ENCODE peak calls at places on chromosome 2, in seven cellular contexts. Y, D, I, B, P, E and T are unnamed samples.

GRCh38 chr2:141555876-141556470 is 574.8 kb downstream of the LRP1B start:
- DNase-seq in D (no peak), B (no peak), Y (no peak), I (no peak), P (no peak), E (no peak), T (no peak)

GRCh38 chr2:109457366-109457765 is 156.4 kb downstream of the SEPTIN10 start:
- DNase-seq in I (no peak), B (no peak), E (no peak), D (no peak), P (peak; percentile 36), Y (no peak), T (no peak)

GRCh38 chr2:17506736-17507616 is 11.3 kb downstream of the RAD51AP2 start:
- DNase-seq in B (no peak), Y (no peak), E (no peak), P (no peak), D (no peak), I (no peak), T (no peak)

GRCh38 chr2:7333970-7334493 is 416.8 kb downstream of the RNF144A start:
- DNase-seq in I (no peak), Y (no peak), E (no peak), B (no peak), D (no peak), P (no peak), T (no peak)

GRCh38 chr2:25286025-25286400 is 55.7 kb downstream of the DNMT3A start:
- DNase-seq in E (no peak), Y (no peak), D (no peak), B (peak; percentile 79), I (no peak), P (peak; percentile 73), T (no peak)

GRCh38 chr2:40716879-40717278 is 265.0 kb upstream of the SLC8A1 start:
- DNase-seq in Y (no peak), P (no peak), B (no peak), E (no peak), D (no peak), I (peak; percentile 13), T (no peak)

GRCh38 chr2:47024046-47024445 is 108.4 kb upstream of the MCFD2 start:
- DNase-seq in P (no peak), I (no peak), B (no peak), E (no peak), D (no peak), Y (no peak), T (no peak)

GRCh38 chr2:83186050-83186790 is 1272.9 kb downstream of the SUCLG1 start:
- DNase-seq in I (no peak), E (peak; percentile 6), D (no peak), P (no peak), Y (no peak), B (peak; percentile 75), T (no peak)

GRCh38 chr2:10228611-10229365 is 73.9 kb upstream of the HPCAL1 start:
- DNase-seq in I (no peak), Y (no peak), B (no peak), D (no peak), P (no peak), E (no peak), T (peak; percentile 21)

GRCh38 chr2:3596891-3597290 is 2.0 kb downstream of the COLEC11 start:
- DNase-seq in Y (no peak), B (no peak), P (no peak), D (no peak), E (no peak), I (no peak), T (no peak)

GRCh38 chr2:128198666-128199065 is 107.7 kb downstream of the UGGT1 start:
- DNase-seq in I (no peak), B (no peak), P (no peak), Y (no peak), D (no peak), E (peak; percentile 16), T (no peak)

GRCh38 chr2:136407113-136407951 is 289.4 kb upstream of the CXCR4 start:
- DNase-seq in B (no peak), E (no peak), I (no peak), D (no peak), Y (no peak), P (no peak), T (no peak)

GRCh38 chr2:170886391-170886790 is 42.7 kb upstream of the GORASP2 start:
- DNase-seq in D (no peak), B (no peak), I (no peak), Y (no peak), E (no peak), P (no peak), T (no peak)

GRCh38 chr2:162591403-162592083 is 247.0 kb downstream of the KCNH7 start:
- DNase-seq in D (no peak), Y (no peak), B (no peak), I (no peak), E (no peak), P (peak; percentile 4), T (no peak)

GRCh38 chr2:216735086-216735485 is 39.7 kb upstream of the IGFBP5 start:
- DNase-seq in B (no peak), E (no peak), I (peak; percentile 42), D (no peak), P (no peak), Y (no peak), T (no peak)

GRCh38 chr2:148718039-148718438 is 73.5 kb downstream of the EPC2 start:
- DNase-seq in Y (no peak), I (no peak), D (no peak), E (no peak), B (no peak), P (no peak), T (no peak)